ENCODE peak calls at places on chromosomes 11 and 22, in four cellular contexts. G is brain microvascular endothelial cell; N is stimulated activated CD8-positive, alpha-beta memory T cell treated with anti-CD3 and anti-CD28 coated beads, Interleukin-12 subunit alpha, Interleukin-12 subunit beta, amount 100 ng/mL, for 4 hours; D is hepatocyte. W is an unnamed sample.

GRCh38 chr11:127345819-127346459 is 345.4 kb upstream of the KIRREL3 start:
- DNase-seq in N (no peak), G (peak; percentile 15), D (peak; percentile 64), W (no peak)

GRCh38 chr11:44521148-44521547 is 44.3 kb upstream of the CD82 start:
- DNase-seq in N (no peak), G (no peak), D (no peak), W (no peak)

GRCh38 chr11:72932132-72932570 is 117.9 kb downstream of the ATG16L2 start:
- DNase-seq in G (no peak), D (no peak), N (no peak), W (no peak)

GRCh38 chr11:8658210-8658968 is 24.1 kb downstream of the TRIM66 start:
- DNase-seq in G (no peak), D (no peak), N (no peak), W (no peak)

GRCh38 chr11:123577081-123577598 is 77.3 kb downstream of the SCN3B start:
- DNase-seq in G (peak; percentile 44), N (peak; percentile 26), D (peak; percentile 79), W (peak; percentile 71)

GRCh38 chr22:19325296-19325950 is 33.9 kb upstream of the CLTCL1 start:
- DNase-seq in D (no peak), N (no peak), G (peak; percentile 25), W (no peak)

GRCh38 chr11:126035718-126036117 is 26.9 kb downstream of the CDON start:
- DNase-seq in N (no peak), D (no peak), G (no peak), W (no peak)

GRCh38 chr11:34997872-34998548 is 81.6 kb downstream of the PDHX start:
- DNase-seq in N (no peak), G (no peak), D (no peak), W (no peak)

GRCh38 chr11:316031-316701 is 2.3 kb downstream of the IFITM1 start:
- DNase-seq in N (no peak), G (no peak), D (no peak), W (peak; percentile 77)

GRCh38 chr11:8403310-8403709 is 139.6 kb upstream of the LMO1 start:
- DNase-seq in G (peak; percentile 54), D (peak; percentile 24), N (no peak), W (no peak)

GRCh38 chr11:723120-723883 is 17.3 kb downstream of the EPS8L2 start:
- DNase-seq in G (no peak), D (peak; percentile 66), N (no peak), W (peak; percentile 74)

GRCh38 chr11:65536412-65537295 is 11.8 kb downstream of the SCYL1 start:
- DNase-seq in D (no peak), N (no peak), G (no peak), W (no peak)

GRCh38 chr11:45638051-45638450 is 27.4 kb downstream of the CHST1 start:
- DNase-seq in N (no peak), D (no peak), G (no peak), W (peak; percentile 8)

GRCh38 chr11:6233984-6234313 is 487 bp downstream of the FHIP1B start:
- DNase-seq in D (no peak), N (no peak), G (no peak), W (no peak)

GRCh38 chr11:20055312-20055711 is 105.0 kb downstream of the DBX1 start:
- DNase-seq in N (no peak), D (no peak), G (no peak), W (no peak)

GRCh38 chr11:12827929-12828812 is 153.9 kb downstream of the TEAD1 start:
- DNase-seq in N (no peak), D (peak; percentile 67), G (peak; percentile 59), W (no peak)

GRCh38 chr22:29342577-29343312 is 27.2 kb upstream of the RASL10A start:
- DNase-seq in G (no peak), D (no peak), N (no peak), W (no peak)

GRCh38 chr11:96390403-96390830 is 604 bp downstream of the JRKL start:
- DNase-seq in G (peak; percentile 20), N (no peak), D (no peak), W (no peak)

GRCh38 chr11:17508306-17508705 is 31.7 kb upstream of the ABCC8 start:
- DNase-seq in N (no peak), G (no peak), D (no peak), W (no peak)

GRCh38 chr11:32072872-32073661 is 17.8 kb upstream of the RCN1 start:
- DNase-seq in D (no peak), N (no peak), G (no peak), W (no peak)

GRCh38 chr11:117583063-117583801 is 213.8 kb downstream of the DSCAML1 start:
- DNase-seq in G (no peak), N (no peak), D (no peak), W (no peak)

W was measured in activated CD8-positive, alpha-beta memory T cell treated with anti-CD3 and anti-CD28 coated beads, Interleukin-2, amount 10 ng/mL, durations not matched to agents 7 days and 5 days.